ENCODE peak calls at places on chromosome 9, in ten cellular contexts. I is aorta; T is spleen; R is stomach; X is endodermal cell; Q is MM.1S; E is CD4-positive, alpha-beta memory T cell; G is left ventricle myocardium inferior; N is CD4-positive, CD25-positive, alpha-beta regulatory T cell; H is heart right ventricle. C is an unnamed sample.

GRCh38 chr9:134323741-134324358 is 2.4 kb upstream of the RXRA start:
- DNase-seq in H (peak; percentile 28), I (peak; percentile 81), G (peak; percentile 31), T (peak; percentile 76), X (peak; percentile 67), R (peak; percentile 84), Q (no peak), E (no peak), N (no peak), C (peak; percentile 74)

GRCh38 chr9:128972956-128973355 is 25.5 kb downstream of the NUP188 start:
- DNase-seq in G (no peak), I (no peak), R (peak; percentile 3), T (no peak), N (no peak), H (no peak), E (no peak), Q (no peak), X (no peak), C (no peak)

GRCh38 chr9:16680965-16681658 is 189.4 kb downstream of the BNC2 start:
- DNase-seq in G (no peak), E (no peak), R (no peak), H (no peak), T (no peak), Q (no peak), N (no peak), X (no peak), I (no peak), C (no peak)

GRCh38 chr9:88106492-88106891 is 31.8 kb downstream of the SPATA31C2 start:
- DNase-seq in H (no peak), R (peak; percentile 27), N (peak; percentile 4), E (no peak), Q (peak; percentile 44), G (no peak), I (no peak), X (peak; percentile 67), T (no peak), C (no peak)

GRCh38 chr9:133256057-133256461 is 18.9 kb downstream of the ABO start:
- DNase-seq in H (no peak), E (no peak), R (no peak), T (no peak), N (no peak), G (no peak), Q (no peak), I (no peak), X (no peak), C (no peak)

GRCh38 chr9:128159073-128159783 is 837 bp upstream of the BBLN start:
- DNase-seq in X (no peak), N (peak; percentile 61), E (peak; percentile 60), T (no peak), H (no peak), G (no peak), Q (peak; percentile 31), R (no peak), I (no peak), C (no peak)

GRCh38 chr9:7910426-7911015 is 110.9 kb upstream of the DMAC1 start:
- DNase-seq in Q (no peak), X (no peak), H (no peak), E (no peak), T (no peak), G (peak; percentile 16), N (no peak), R (no peak), I (no peak), C (no peak)

GRCh38 chr9:86202338-86202882 is 57.0 kb downstream of the C9orf153 start:
- DNase-seq in E (peak; percentile 33), G (no peak), R (no peak), H (no peak), X (peak; percentile 63), I (no peak), N (peak; percentile 26), Q (peak; percentile 58), T (no peak), C (no peak)

GRCh38 chr9:129383415-129384088 is 205.5 kb upstream of the IER5L start:
- DNase-seq in X (peak; percentile 78), E (peak; percentile 77), R (peak; percentile 84), N (peak; percentile 70), Q (peak; percentile 73), G (peak; percentile 88), T (peak; percentile 96), I (peak; percentile 93), H (peak; percentile 88), C (peak; percentile 87)

GRCh38 chr9:88820055-88820454 is 171.2 kb upstream of the S1PR3 start:
- DNase-seq in R (no peak), I (no peak), N (no peak), E (no peak), H (no peak), G (no peak), Q (peak; percentile 80), X (no peak), T (no peak), C (no peak)

GRCh38 chr9:136726631-136727191 is 14.3 kb downstream of the DIPK1B start:
- DNase-seq in I (no peak), E (peak; percentile 41), Q (peak; percentile 42), G (no peak), H (no peak), N (peak; percentile 54), R (no peak), X (peak; percentile 70), T (no peak), C (no peak)

GRCh38 chr9:136138566-136138965 is 19.9 kb upstream of the TMEM250 start:
- DNase-seq in N (no peak), I (peak; percentile 40), X (peak; percentile 95), R (no peak), E (peak; percentile 18), H (no peak), T (no peak), G (no peak), Q (no peak), C (no peak)

GRCh38 chr9:121280715-121281613 is 13.0 kb downstream of the GSN start:
- DNase-seq in H (no peak), R (no peak), T (no peak), X (no peak), Q (no peak), I (no peak), N (no peak), G (no peak), E (no peak), C (no peak)
- H3K4me1 ChIP-seq in H (peaks cover 96% of the 10 kb centered on the region), R (peaks cover 89% of the 10 kb centered on the region), T (peaks cover 91% of the 10 kb centered on the region), X (peaks cover 4% of the 10 kb centered on the region), Q (peaks cover 5% of the 10 kb centered on the region), I (peaks cover 13% of the 10 kb centered on the region), N (no peaks in the 10 kb centered on the region), G (peaks cover 94% of the 10 kb centered on the region), E (no peaks in the 10 kb centered on the region), C (peaks cover 86% of the 10 kb centered on the region)

GRCh38 chr9:124595743-124596142 is 88.5 kb upstream of the NR5A1 start:
- DNase-seq in E (no peak), Q (no peak), G (no peak), X (no peak), H (no peak), N (no peak), T (no peak), I (no peak), R (no peak), C (no peak)

GRCh38 chr9:124594215-124594614 is 87.0 kb upstream of the NR5A1 start:
- DNase-seq in R (no peak), Q (no peak), H (no peak), T (no peak), N (no peak), X (no peak), E (no peak), I (no peak), G (no peak), C (no peak)

GRCh38 chr9:124594673-124595072 is 87.5 kb upstream of the NR5A1 start:
- DNase-seq in I (no peak), X (no peak), E (no peak), N (no peak), H (no peak), G (no peak), T (no peak), Q (no peak), R (no peak), C (no peak)

GRCh38 chr9:124598048-124598447 is 90.8 kb upstream of the NR5A1 start:
- DNase-seq in H (no peak), N (no peak), X (no peak), R (no peak), T (no peak), I (no peak), Q (no peak), G (no peak), E (no peak), C (no peak)

DNA sequence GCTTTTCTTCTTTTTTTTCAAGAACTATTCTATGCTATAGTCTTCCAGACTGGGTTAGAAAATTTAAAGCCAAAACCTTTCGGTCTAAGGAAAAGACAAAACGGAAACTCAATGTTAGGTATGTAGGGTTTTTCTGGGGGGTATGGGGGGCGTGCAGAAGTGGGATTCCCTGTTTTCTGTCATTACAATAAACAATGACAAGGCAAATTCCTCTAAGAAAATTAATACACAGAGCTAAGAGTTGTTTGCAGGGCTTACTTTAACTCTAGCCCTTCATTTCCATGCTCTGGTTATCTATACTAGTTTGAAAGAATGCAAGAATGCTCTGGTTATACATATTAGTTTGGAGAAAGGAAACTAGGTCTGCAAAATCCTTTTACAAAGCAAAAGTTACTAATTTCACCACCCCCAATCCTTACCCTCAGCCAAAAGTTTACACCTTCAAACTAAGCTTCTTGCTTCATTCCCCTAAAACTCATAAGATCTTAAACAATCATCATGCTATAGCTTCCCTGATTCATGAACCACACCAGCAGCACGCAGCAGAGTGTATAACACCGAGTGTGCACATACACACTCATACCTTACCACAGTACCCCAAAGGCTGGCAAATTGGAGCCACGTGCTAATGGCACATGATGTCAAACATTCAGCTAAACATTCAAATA is 89.1 kb upstream of the NR5A1 start:
- DNase-seq in I (no peak), G (no peak), Q (no peak), E (no peak), H (no peak), N (no peak), R (no peak), X (no peak), T (no peak), C (no peak)
- H3K27ac ChIP-seq in I (no peak overlapping the region), G (no peak overlapping the region), Q (no peak overlapping the region), E (no peak overlapping the region), H (no peak overlapping the region), N (no peak overlapping the region), R (no peak overlapping the region), X (peak overlapping the region; percentile 61), T (no peak overlapping the region), C (no peak overlapping the region)

GRCh38 chr9:692636-693459 is 148.6 kb upstream of the DMRT1 start:
- DNase-seq in N (no peak), T (no peak), Q (no peak), E (no peak), H (no peak), G (no peak), X (peak; percentile 35), I (no peak), R (no peak), C (no peak)
- H3K4me1 ChIP-seq in N (no peaks in the 10 kb centered on the region), T (peaks cover 20% of the 10 kb centered on the region), Q (no peaks in the 10 kb centered on the region), E (no peaks in the 10 kb centered on the region), H (peaks cover 81% of the 10 kb centered on the region), G (peaks cover 99% of the 10 kb centered on the region), X (peaks cover 14% of the 10 kb centered on the region), I (peaks cover 12% of the 10 kb centered on the region), R (peaks cover 16% of the 10 kb centered on the region), C (peaks cover 35% of the 10 kb centered on the region)

DNA sequence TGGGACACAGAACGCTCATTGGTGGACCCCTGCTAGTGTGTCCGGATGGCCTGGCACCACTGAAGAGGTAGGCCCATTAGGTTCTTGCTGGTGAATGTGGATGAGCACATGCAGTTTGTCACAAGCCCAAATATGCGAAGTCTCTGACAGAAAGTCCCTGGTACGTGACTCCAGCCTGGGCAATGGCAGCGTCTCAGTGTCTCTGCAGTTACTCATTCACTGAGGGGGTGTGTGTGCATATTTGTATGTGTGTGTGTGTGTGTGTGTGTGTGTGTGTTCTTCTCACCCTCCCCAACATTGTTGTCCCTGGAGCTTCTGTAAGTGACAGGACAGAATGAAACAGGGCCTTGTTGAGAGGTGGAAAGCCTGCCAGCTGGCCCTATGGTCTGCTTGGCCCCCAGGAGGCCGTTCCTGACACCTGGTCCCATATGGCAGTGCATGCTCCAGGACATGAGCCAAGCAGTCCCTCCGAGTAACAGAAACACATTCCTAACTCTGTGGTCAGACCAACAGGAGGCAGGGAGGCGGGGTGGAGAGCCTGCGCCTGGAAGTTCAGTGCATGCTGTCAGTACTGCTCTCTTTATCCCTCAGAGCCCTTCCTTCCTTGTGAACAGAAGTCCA is 169.9 kb downstream of the SLC28A3 start:
- DNase-seq in T (peak; percentile 73), E (no peak), I (peak; percentile 86), R (peak; percentile 64), Q (no peak), G (peak; percentile 90), X (peak; percentile 68), N (no peak), H (peak; percentile 83), C (no peak)
- H3K27ac ChIP-seq in T (peak overlapping the region; percentile 12), E (no peak overlapping the region), I (peak overlapping the region; percentile 1), R (peak overlapping the region; percentile 49), Q (no peak overlapping the region), G (peak overlapping the region; percentile 77), X (no peak overlapping the region), N (no peak overlapping the region), H (peak overlapping the region; percentile 50), C (no peak overlapping the region)

C was measured in left lung.